ENCODE peak calls at places on chromosome X, in eight cellular contexts. One of them, this sample, is unnamed.

GRCh38 chrX:11040405-11040804 is 70.7 kb upstream of the HCCS start:
- DNase-seq in activated CD4-positive, alpha-beta T cell treated with anti-CD3 and anti-CD28 coated beads, Interleukin-2, amount 10 ng/mL, durations not matched to agents 7 days and 5 days: no peak
- DNase-seq in germinal center: no peak
- DNase-seq in ureter: no peak
- DNase-seq in IMR-90: no peak
- DNase-seq in stimulated activated CD4-positive, alpha-beta T cell treated with anti-CD3 and anti-CD28 coated beads, Interleukin-12 subunit alpha, Interleukin-12 subunit beta, amount 100 ng/mL, for 4 hours: no peak
- DNase-seq in Karpas-422: no peak
- DNase-seq in epithelial cell of prostate: no peak
- DNase-seq in this sample: no peak

GRCh38 chrX:136880003-136880451 is 498 bp downstream of the RBMX start:
- DNase-seq in activated CD4-positive, alpha-beta T cell treated with anti-CD3 and anti-CD28 coated beads, Interleukin-2, amount 10 ng/mL, durations not matched to agents 7 days and 5 days: peak
- DNase-seq in stimulated activated CD4-positive, alpha-beta T cell treated with anti-CD3 and anti-CD28 coated beads, Interleukin-12 subunit alpha, Interleukin-12 subunit beta, amount 100 ng/mL, for 4 hours: peak
- DNase-seq in ureter: peak
- DNase-seq in Karpas-422: peak
- DNase-seq in epithelial cell of prostate: no peak
- DNase-seq in germinal center: peak
- DNase-seq in IMR-90: no peak
- DNase-seq in this sample: peak

GRCh38 chrX:13764765-13765164 is 30.2 kb downstream of the OFD1 start:
- DNase-seq in ureter: no peak
- DNase-seq in stimulated activated CD4-positive, alpha-beta T cell treated with anti-CD3 and anti-CD28 coated beads, Interleukin-12 subunit alpha, Interleukin-12 subunit beta, amount 100 ng/mL, for 4 hours: no peak
- DNase-seq in epithelial cell of prostate: no peak
- DNase-seq in germinal center: no peak
- DNase-seq in activated CD4-positive, alpha-beta T cell treated with anti-CD3 and anti-CD28 coated beads, Interleukin-2, amount 10 ng/mL, durations not matched to agents 7 days and 5 days: no peak
- DNase-seq in Karpas-422: no peak
- DNase-seq in IMR-90: no peak
- DNase-seq in this sample: no peak

GRCh38 chrX:15384304-15384703 is at the start of gene VEGFD:
- DNase-seq in germinal center: no peak
- DNase-seq in ureter: no peak
- DNase-seq in epithelial cell of prostate: no peak
- DNase-seq in activated CD4-positive, alpha-beta T cell treated with anti-CD3 and anti-CD28 coated beads, Interleukin-2, amount 10 ng/mL, durations not matched to agents 7 days and 5 days: no peak
- DNase-seq in IMR-90: peak
- DNase-seq in Karpas-422: no peak
- DNase-seq in stimulated activated CD4-positive, alpha-beta T cell treated with anti-CD3 and anti-CD28 coated beads, Interleukin-12 subunit alpha, Interleukin-12 subunit beta, amount 100 ng/mL, for 4 hours: no peak
- DNase-seq in this sample: no peak

GRCh38 chrX:23822397-23822796 is 39.4 kb downstream of the SAT1 start:
- DNase-seq in activated CD4-positive, alpha-beta T cell treated with anti-CD3 and anti-CD28 coated beads, Interleukin-2, amount 10 ng/mL, durations not matched to agents 7 days and 5 days: no peak
- DNase-seq in germinal center: no peak
- DNase-seq in IMR-90: peak
- DNase-seq in stimulated activated CD4-positive, alpha-beta T cell treated with anti-CD3 and anti-CD28 coated beads, Interleukin-12 subunit alpha, Interleukin-12 subunit beta, amount 100 ng/mL, for 4 hours: no peak
- DNase-seq in epithelial cell of prostate: no peak
- DNase-seq in ureter: no peak
- DNase-seq in Karpas-422: no peak
- DNase-seq in this sample: no peak

GRCh38 chrX:13471269-13471668 is 98.1 kb upstream of the EGFL6 start:
- DNase-seq in epithelial cell of prostate: no peak
- DNase-seq in germinal center: no peak
- DNase-seq in IMR-90: no peak
- DNase-seq in activated CD4-positive, alpha-beta T cell treated with anti-CD3 and anti-CD28 coated beads, Interleukin-2, amount 10 ng/mL, durations not matched to agents 7 days and 5 days: no peak
- DNase-seq in Karpas-422: no peak
- DNase-seq in ureter: no peak
- DNase-seq in stimulated activated CD4-positive, alpha-beta T cell treated with anti-CD3 and anti-CD28 coated beads, Interleukin-12 subunit alpha, Interleukin-12 subunit beta, amount 100 ng/mL, for 4 hours: no peak
- DNase-seq in this sample: no peak

GRCh38 chrX:6708041-6708440 is 173.1 kb upstream of the VCX3A start:
- DNase-seq in stimulated activated CD4-positive, alpha-beta T cell treated with anti-CD3 and anti-CD28 coated beads, Interleukin-12 subunit alpha, Interleukin-12 subunit beta, amount 100 ng/mL, for 4 hours: no peak
- DNase-seq in Karpas-422: no peak
- DNase-seq in germinal center: no peak
- DNase-seq in ureter: no peak
- DNase-seq in activated CD4-positive, alpha-beta T cell treated with anti-CD3 and anti-CD28 coated beads, Interleukin-2, amount 10 ng/mL, durations not matched to agents 7 days and 5 days: no peak
- DNase-seq in IMR-90: no peak
- DNase-seq in epithelial cell of prostate: no peak
- DNase-seq in this sample: no peak

GRCh38 chrX:130111220-130111934 is 1.1 kb upstream of the ELF4 start:
- DNase-seq in germinal center: no peak
- DNase-seq in stimulated activated CD4-positive, alpha-beta T cell treated with anti-CD3 and anti-CD28 coated beads, Interleukin-12 subunit alpha, Interleukin-12 subunit beta, amount 100 ng/mL, for 4 hours: no peak
- DNase-seq in epithelial cell of prostate: no peak
- DNase-seq in Karpas-422: peak
- DNase-seq in activated CD4-positive, alpha-beta T cell treated with anti-CD3 and anti-CD28 coated beads, Interleukin-2, amount 10 ng/mL, durations not matched to agents 7 days and 5 days: no peak
- DNase-seq in IMR-90: no peak
- DNase-seq in ureter: no peak
- DNase-seq in this sample: no peak

GRCh38 chrX:3815896-3816664 is 102.6 kb upstream of the PRKX start:
- DNase-seq in epithelial cell of prostate: no peak
- DNase-seq in Karpas-422: peak
- DNase-seq in activated CD4-positive, alpha-beta T cell treated with anti-CD3 and anti-CD28 coated beads, Interleukin-2, amount 10 ng/mL, durations not matched to agents 7 days and 5 days: peak
- DNase-seq in stimulated activated CD4-positive, alpha-beta T cell treated with anti-CD3 and anti-CD28 coated beads, Interleukin-12 subunit alpha, Interleukin-12 subunit beta, amount 100 ng/mL, for 4 hours: peak
- DNase-seq in IMR-90: peak
- DNase-seq in germinal center: peak
- DNase-seq in ureter: peak
- DNase-seq in this sample: peak

GRCh38 chrX:68708503-68709290 is 61.2 kb downstream of the STARD8 start:
- DNase-seq in IMR-90: no peak
- DNase-seq in Karpas-422: no peak
- DNase-seq in stimulated activated CD4-positive, alpha-beta T cell treated with anti-CD3 and anti-CD28 coated beads, Interleukin-12 subunit alpha, Interleukin-12 subunit beta, amount 100 ng/mL, for 4 hours: no peak
- DNase-seq in ureter: no peak
- DNase-seq in activated CD4-positive, alpha-beta T cell treated with anti-CD3 and anti-CD28 coated beads, Interleukin-2, amount 10 ng/mL, durations not matched to agents 7 days and 5 days: no peak
- DNase-seq in germinal center: no peak
- DNase-seq in epithelial cell of prostate: no peak
- DNase-seq in this sample: no peak

This sample was measured in RPMI8226.